ENCODE peak calls at places on chromosomes 6 and 20, in eight cellular contexts. I is ovary, J is breast epithelium, H is sigmoid colon, E is H1, K is Peyer's patch, S is endothelial cell of umbilical vein, N is prostate gland. F is an unnamed sample.
A peak's percentile ranks its signal among the peaks of the same experiment; 100 is the strongest.

GRCh38 chr6:118739976-118740771 is 88.8 kb upstream of the CEP85L start:
- DNase-seq in I (no peak), S (peak; percentile 56), K (no peak), H (no peak), J (no peak), E (no peak), N (no peak), F (no peak)

GRCh38 chr6:155066371-155066770 is 71.3 kb downstream of the TIAM2 start:
- DNase-seq in I (no peak), E (no peak), J (no peak), N (no peak), K (no peak), H (no peak), S (peak; percentile 31), F (no peak)

GRCh38 chr6:6918216-6918983 is 189.4 kb upstream of the RREB1 start:
- DNase-seq in J (no peak), K (no peak), S (peak; percentile 8), H (no peak), N (no peak), E (no peak), I (no peak), F (no peak)

GRCh38 chr6:81753709-81754678 is 1.5 kb upstream of the TENT5A start:
- DNase-seq in K (peak; percentile 88), N (peak; percentile 79), H (peak; percentile 95), E (peak; percentile 87), J (peak; percentile 87), I (peak; percentile 91), S (peak; percentile 44), F (peak; percentile 19)

GRCh38 chr6:35302604-35303218 is 5.1 kb downstream of the DEF6 start:
- DNase-seq in I (no peak), S (no peak), H (peak; percentile 61), E (peak; percentile 64), K (peak; percentile 74), J (no peak), N (no peak), F (peak; percentile 56)

GRCh38 chr20:7226156-7226555 is 458.7 kb downstream of the BMP2 start:
- DNase-seq in N (no peak), J (no peak), E (no peak), H (no peak), K (no peak), S (no peak), I (no peak), F (no peak)

GRCh38 chr20:61414455-61414991 is 162.5 kb downstream of the CDH4 start:
- DNase-seq in E (no peak), J (no peak), S (no peak), N (no peak), I (no peak), H (no peak), K (no peak), F (no peak)

GRCh38 chr20:42475773-42476172 is 713.9 kb downstream of the PTPRT start:
- DNase-seq in S (no peak), I (no peak), K (no peak), H (no peak), E (no peak), N (no peak), J (no peak), F (no peak)

GRCh38 chr6:47343631-47344421 is 34.1 kb upstream of the TNFRSF21 start:
- DNase-seq in S (peak; percentile 7), N (no peak), E (no peak), K (no peak), I (no peak), J (no peak), H (no peak), F (no peak)

GRCh38 chr6:85672050-85672449 is 29.4 kb upstream of the SYNCRIP start:
- DNase-seq in I (no peak), H (no peak), N (no peak), S (no peak), J (no peak), E (no peak), K (no peak), F (no peak)

GRCh38 chr20:14332796-14333345 is 4.5 kb downstream of the FLRT3 start:
- DNase-seq in H (no peak), N (no peak), I (no peak), J (no peak), S (no peak), K (no peak), E (no peak), F (no peak)
- H3K27ac ChIP-seq in H (peak overlapping the region; percentile 47), N (no peak overlapping the region), I (no peak overlapping the region), J (no peak overlapping the region), S (no peak overlapping the region), K (no peak overlapping the region), E (no peak overlapping the region), F (no peak overlapping the region)

GRCh38 chr20:45341939-45342862 is 6.0 kb downstream of the SDC4 start:
- DNase-seq in N (peak; percentile 86), E (peak; percentile 63), S (peak; percentile 50), K (peak; percentile 59), H (peak; percentile 89), J (peak; percentile 87), I (peak; percentile 45), F (no peak)
- TF ChIP-seq POLR2A in N (peak; percentile 70), E (no peak), S (no peak), K (no peak), H (no peak), J (peak; percentile 50), I (no peak), F (peak; percentile 12)

GRCh38 chr6:32087574-32088486 is 21.3 kb downstream of the TNXB start:
- DNase-seq in I (peak; percentile 96), K (peak; percentile 86), S (peak; percentile 64), J (peak; percentile 83), H (peak; percentile 94), E (peak; percentile 92), N (peak; percentile 73), F (no peak)
- H3K27me3 ChIP-seq in I (no peaks in the 10 kb centered on the region), K (no peaks in the 10 kb centered on the region), S (peaks cover 21% of the 10 kb centered on the region), J (no peaks in the 10 kb centered on the region), H (no peaks in the 10 kb centered on the region), E (peaks cover 13% of the 10 kb centered on the region), N (no peaks in the 10 kb centered on the region), F (no peaks in the 10 kb centered on the region)

GRCh38 chr6:123000244-123000770 is 4.3 kb downstream of the CLVS2 start:
- DNase-seq in N (no peak), H (no peak), I (no peak), J (no peak), E (no peak), S (no peak), K (no peak), F (no peak)

GRCh38 chr6:122996797-122997520 is 924 bp downstream of the CLVS2 start:
- DNase-seq in H (no peak), K (no peak), J (no peak), I (no peak), E (peak; percentile 41), S (no peak), N (no peak), F (no peak)

GRCh38 chr6:122995930-122996796 is at the start of gene CLVS2:
- DNase-seq in N (peak; percentile 52), K (no peak), I (no peak), E (peak; percentile 82), J (no peak), H (peak; percentile 64), S (no peak), F (no peak)

GRCh38 chr6:122998403-122998965 is 2.4 kb downstream of the CLVS2 start:
- DNase-seq in E (no peak), H (no peak), J (no peak), S (no peak), K (no peak), N (no peak), I (no peak), F (no peak)

DNA sequence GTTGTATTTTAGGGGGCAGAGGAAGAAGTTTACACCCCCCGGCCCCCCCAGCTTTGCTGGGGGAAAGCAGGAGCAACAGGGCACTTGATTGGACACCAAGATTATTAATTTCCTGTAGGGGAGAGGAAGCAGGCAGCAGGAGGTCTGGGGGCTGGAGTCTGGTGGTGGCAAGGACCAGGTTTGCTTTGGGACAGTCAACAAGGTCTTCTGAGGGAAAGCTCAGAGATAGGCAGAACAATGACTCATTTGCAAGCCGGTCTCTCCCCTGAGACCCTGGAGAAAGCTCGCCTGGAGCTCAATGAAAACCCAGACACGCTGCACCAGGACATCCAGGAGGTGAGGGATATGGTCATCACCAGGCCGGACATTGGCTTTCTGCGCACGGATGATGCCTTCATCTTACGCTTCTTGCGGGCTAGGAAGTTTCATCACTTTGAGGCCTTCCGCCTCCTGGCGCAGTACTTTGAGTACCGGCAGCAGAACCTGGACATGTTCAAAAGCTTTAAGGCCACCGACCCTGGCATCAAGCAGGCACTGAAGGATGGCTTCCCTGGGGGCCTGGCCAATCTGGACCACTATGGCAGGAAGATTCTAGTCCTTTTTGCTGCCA is 1.6 kb downstream of the CLVS2 start:
- DNase-seq in J (no peak), N (no peak), E (no peak), K (no peak), H (no peak), I (no peak), S (no peak), F (no peak)
- H3K27ac ChIP-seq in J (no peak overlapping the region), N (peak overlapping the region; percentile 46), E (no peak overlapping the region), K (no peak overlapping the region), H (no peak overlapping the region), I (no peak overlapping the region), S (no peak overlapping the region), F (no peak overlapping the region)

GRCh38 chr6:133240511-133241087 is 558 bp upstream of the EYA4 start:
- DNase-seq in J (no peak), S (no peak), H (peak; percentile 62), E (peak; percentile 67), K (no peak), I (peak; percentile 12), N (no peak), F (no peak)
- TF ChIP-seq POLR2A in J (no peak), S (no peak), H (no peak), E (no peak), K (no peak), I (no peak), N (no peak), F (no peak)

GRCh38 chr6:170278743-170279094 is 12.2 kb downstream of the DLL1 start:
- DNase-seq in I (no peak), K (peak; percentile 10), S (no peak), H (peak; percentile 13), E (no peak), J (peak; percentile 20), N (no peak), F (no peak)
- H3K27me3 ChIP-seq in I (no peaks in the 10 kb centered on the region), K (no peaks in the 10 kb centered on the region), S (peaks cover 2% of the 10 kb centered on the region), H (no peaks in the 10 kb centered on the region), E (peaks cover 4% of the 10 kb centered on the region), J (no peaks in the 10 kb centered on the region), N (no peaks in the 10 kb centered on the region), F (peaks cover 27% of the 10 kb centered on the region)

DNA sequence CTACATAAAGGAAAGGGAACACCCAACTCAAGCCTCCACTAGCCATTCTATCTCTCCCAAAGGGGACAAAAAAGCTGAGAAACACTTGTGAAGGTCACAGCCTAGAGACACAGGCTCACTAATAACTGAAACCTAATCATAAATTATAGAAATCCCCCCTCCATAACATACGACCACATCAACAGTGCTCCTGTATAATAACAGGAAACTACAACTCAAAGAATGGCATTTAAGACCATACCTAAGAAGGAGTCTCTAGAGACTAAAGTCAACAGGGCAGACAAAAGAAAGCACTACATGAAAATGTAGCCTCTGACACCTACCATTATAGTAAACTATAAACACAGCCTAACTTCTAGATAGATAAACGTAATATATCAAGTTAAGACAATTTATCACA is 82.7 kb downstream of the THEMIS start:
- DNase-seq in S (no peak), N (no peak), I (no peak), K (no peak), J (no peak), E (no peak), H (no peak), F (no peak)
- H3K27ac ChIP-seq in S (no peak overlapping the region), N (no peak overlapping the region), I (no peak overlapping the region), K (no peak overlapping the region), J (no peak overlapping the region), E (no peak overlapping the region), H (no peak overlapping the region), F (no peak overlapping the region)